ENCODE peak calls at places on chromosomes 16 and 17, in five cellular contexts. Y is activated naive CD4-positive, alpha-beta T cell treated with anti-CD3 and anti-CD28 coated beads, Interleukin-2, amount 10 ng/mL, durations not matched to agents 7 days and 5 days; K is breast epithelium; W is non-pigmented ciliary epithelial cell; G is activated CD4-positive, alpha-beta memory T cell treated with anti-CD3 and anti-CD28 coated beads, Interleukin-2, amount 10 ng/mL, durations not matched to agents 7 days and 5 days. E is an unnamed sample.
A peak's percentile ranks its signal among the peaks of the same experiment; 100 is the strongest.

GRCh38 chr16:23249830-23250229 is 52.3 kb upstream of the SCNN1B start:
- DNase-seq in G (no peak), K (no peak), W (no peak), Y (no peak), E (no peak)

GRCh38 chr16:56336071-56336688 is 89.2 kb downstream of the AMFR start:
- DNase-seq in K (no peak), Y (no peak), W (no peak), G (no peak), E (peak; percentile 86)

GRCh38 chr16:19119564-19119963 is 5.8 kb downstream of the ITPRIPL2 start:
- DNase-seq in W (peak; percentile 67), Y (no peak), G (no peak), K (no peak), E (no peak)

GRCh38 chr16:4936181-4936990 is 562 bp downstream of the PPL start:
- DNase-seq in Y (peak; percentile 30), G (no peak), K (peak; percentile 57), W (no peak), E (peak; percentile 34)

GRCh38 chr16:57476546-57477410 is 9.5 kb downstream of the DOK4 start:
- DNase-seq in W (no peak), K (no peak), G (no peak), Y (no peak), E (no peak)

GRCh38 chr16:89410794-89411309 is 79.5 kb downstream of the ANKRD11 start:
- DNase-seq in Y (peak; percentile 48), G (peak; percentile 29), K (peak; percentile 50), W (peak; percentile 72), E (peak; percentile 53)

GRCh38 chr17:41178341-41178740 is 320 bp upstream of the KRTAP4-2 start:
- DNase-seq in G (no peak), W (no peak), K (no peak), Y (no peak), E (no peak)

GRCh38 chr17:10875411-10875810 is 37.5 kb upstream of the PIRT start:
- DNase-seq in G (no peak), K (no peak), W (no peak), Y (peak; percentile 43), E (no peak)

GRCh38 chr16:81324808-81325207 is 10.0 kb downstream of the GAN start:
- DNase-seq in Y (no peak), W (no peak), K (no peak), G (no peak), E (no peak)

GRCh38 chr16:79062336-79062735 is 538.2 kb downstream of the MAF start:
- DNase-seq in Y (no peak), W (no peak), K (no peak), G (no peak), E (no peak)

GRCh38 chr16:74623214-74623842 is 16.4 kb upstream of the GLG1 start:
- DNase-seq in W (no peak), Y (peak; percentile 23), K (no peak), G (no peak), E (no peak)

GRCh38 chr17:50015146-50015545 is 20.1 kb upstream of the DLX3 start:
- DNase-seq in G (no peak), K (no peak), Y (no peak), W (no peak), E (no peak)

E was measured in gastrocnemius medialis.